ENCODE peak calls at places on chromosomes 13 and 19, in five cellular contexts. W, P, S, J and C are unnamed samples.

GRCh38 chr19:44644391-44645016 is 794 bp downstream of the PVR start:
- DNase-seq in P (peak; percentile 59), W (peak; percentile 27), S (no peak), J (peak; percentile 53), C (no peak)

GRCh38 chr19:28883241-28883693 is 329.7 kb downstream of the UQCRFS1 start:
- DNase-seq in P (no peak), S (no peak), W (no peak), J (no peak), C (no peak)

GRCh38 chr19:2043269-2043641 is 7.8 kb downstream of the MKNK2 start:
- DNase-seq in P (no peak), J (peak; percentile 56), W (no peak), S (peak; percentile 70), C (no peak)

GRCh38 chr19:42576241-42576640 is 18.5 kb downstream of the CEACAM8 start:
- DNase-seq in J (no peak), W (no peak), S (no peak), P (no peak), C (no peak)

GRCh38 chr13:114319441-114319871 is 5.2 kb downstream of the CHAMP1 start:
- DNase-seq in S (no peak), W (no peak), J (no peak), P (no peak), C (no peak)

GRCh38 chr19:23817519-23817918 is 58.8 kb upstream of the ZNF681 start:
- DNase-seq in J (no peak), W (peak; percentile 28), S (no peak), P (peak; percentile 9), C (peak; percentile 31)

GRCh38 chr13:26476111-26476743 is 81.3 kb upstream of the WASF3 start:
- DNase-seq in J (peak; percentile 53), S (peak; percentile 80), P (no peak), W (no peak), C (no peak)

GRCh38 chr19:633786-634639 is 676 bp upstream of the POLRMT start:
- DNase-seq in P (no peak), S (no peak), J (no peak), W (no peak), C (no peak)

GRCh38 chr19:45569619-45570421 is 14.8 kb downstream of the OPA3 start:
- DNase-seq in J (peak; percentile 84), W (peak; percentile 87), S (no peak), P (peak; percentile 77), C (peak; percentile 76)

GRCh38 chr19:13366529-13367143 is 139.6 kb downstream of the CACNA1A start:
- DNase-seq in P (peak; percentile 14), W (no peak), J (no peak), S (no peak), C (no peak)

GRCh38 chr13:98389319-98389718 is 187.6 kb downstream of the STK24 start:
- DNase-seq in J (no peak), P (no peak), W (no peak), S (no peak), C (no peak)

GRCh38 chr19:4455742-4456565 is 1.6 kb downstream of the UBXN6 start:
- DNase-seq in W (peak; percentile 48), S (peak; percentile 90), P (no peak), J (no peak), C (no peak)

GRCh38 chr19:36067681-36068080 is 13.0 kb downstream of the WDR62 start:
- DNase-seq in W (no peak), S (no peak), J (no peak), P (no peak), C (no peak)

GRCh38 chr19:55206664-55207500 is 2.4 kb downstream of the PTPRH start:
- DNase-seq in S (peak; percentile 96), P (peak; percentile 88), J (peak; percentile 95), W (peak; percentile 91), C (peak; percentile 88)

GRCh38 chr19:19775891-19776205 is 42.9 kb upstream of the ZNF14 start:
- DNase-seq in J (no peak), S (no peak), W (no peak), P (no peak), C (no peak)

GRCh38 chr19:41910240-41910991 is 17.8 kb downstream of the ERFL start:
- DNase-seq in S (peak; percentile 50), W (no peak), J (no peak), P (no peak), C (no peak)

GRCh38 chr19:17394891-17395415 is 957 bp upstream of the CCDC194 start:
- DNase-seq in W (peak; percentile 57), J (peak; percentile 75), P (peak; percentile 72), S (no peak), C (peak; percentile 58)

GRCh38 chr13:110301606-110302131 is 5.3 kb downstream of the COL4A1 start:
- DNase-seq in P (no peak), W (no peak), S (no peak), J (no peak), C (no peak)

GRCh38 chr13:107043016-107043957 is 475.4 kb upstream of the ARGLU1 start:
- DNase-seq in W (no peak), J (no peak), P (no peak), S (peak; percentile 61), C (no peak)

GRCh38 chr13:31160857-31161582 is 684 bp downstream of the HSPH1 start:
- DNase-seq in P (peak; percentile 70), W (peak; percentile 70), J (peak; percentile 71), S (peak; percentile 85), C (peak; percentile 60)

GRCh38 chr13:111346281-111346680 is 25.8 kb downstream of the TEX29 start:
- DNase-seq in W (no peak), S (no peak), P (no peak), J (no peak), C (no peak)

GRCh38 chr19:9445037-9445436 is 9.7 kb upstream of the ZNF266 start:
- DNase-seq in S (no peak), W (no peak), J (no peak), P (no peak), C (no peak)
- H3K9me3 ChIP-seq in S (peaks cover 37% of the 10 kb centered on the region), W (peaks cover 24% of the 10 kb centered on the region), J (no peaks in the 10 kb centered on the region), P (no peaks in the 10 kb centered on the region), C (peaks cover 29% of the 10 kb centered on the region)

GRCh38 chr13:48068036-48068435 is 26.9 kb downstream of the MED4 start:
- DNase-seq in J (no peak), P (no peak), W (no peak), S (no peak), C (no peak)
- TF ChIP-seq CTCF in J (no peak), P (no peak), W (peak; percentile 10), S (peak; percentile 5), C (no peak)

GRCh38 chr19:9189538-9189937 is 10.8 kb downstream of the OR7D2 start:
- DNase-seq in S (no peak), J (no peak), W (no peak), P (no peak), C (no peak)

GRCh38 chr19:9183000-9183399 is 4.2 kb downstream of the OR7D2 start:
- DNase-seq in P (no peak), J (no peak), W (no peak), S (no peak), C (no peak)

DNA sequence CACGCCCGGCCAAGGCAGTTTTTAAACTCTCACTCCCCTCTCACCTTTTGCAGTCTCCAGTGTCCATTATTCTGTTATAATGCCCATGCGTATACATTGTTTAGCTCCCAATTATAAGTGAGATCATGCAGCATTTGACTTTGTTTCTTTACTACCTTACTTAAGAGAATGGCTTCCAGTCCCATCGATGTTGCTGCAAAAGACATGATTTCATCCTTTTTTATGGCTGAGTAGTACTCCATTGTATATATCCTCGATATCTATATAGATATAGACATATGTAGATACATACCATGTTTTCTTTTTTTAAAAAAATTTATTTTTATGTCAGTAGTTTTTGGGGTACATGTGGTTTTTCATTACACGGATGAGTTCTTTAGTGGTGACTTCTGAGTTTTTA is 8.4 kb downstream of the OR7D2 start:
- DNase-seq in W (no peak), P (no peak), J (no peak), S (no peak), C (no peak)
- H3K9me3 ChIP-seq in W (no peaks in the 10 kb centered on the region), P (no peaks in the 10 kb centered on the region), J (no peaks in the 10 kb centered on the region), S (no peaks in the 10 kb centered on the region), C (peaks cover 4% of the 10 kb centered on the region)

GRCh38 chr19:16328824-16329482 is 4.3 kb downstream of the KLF2 start:
- DNase-seq in W (no peak), P (peak; percentile 23), J (no peak), S (no peak), C (no peak)
- TF ChIP-seq CTCF in W (no peak), P (peak; percentile 12), J (no peak), S (no peak), C (no peak)